ENCODE peak calls at places on chromosomes 7 and 10, in ten cellular contexts. One of them, this sample, is unnamed.

GRCh38 chr10:97868134-97868685 is 18.6 kb downstream of the GOLGA7B start:
- DNase-seq in IMR-90: no peak
- DNase-seq in GM12865: no peak
- DNase-seq in nephron progenitor cell: no peak
- DNase-seq in MCF 10A: no peak
- DNase-seq in glutamatergic neuron: no peak
- DNase-seq in type B pancreatic cell: no peak
- DNase-seq in cardiac muscle cell: no peak
- DNase-seq in fibroblast of the aortic adventitia: no peak
- DNase-seq in neural crest cell: no peak
- DNase-seq in this sample: no peak

GRCh38 chr7:128673571-128673970 is 1.5 kb downstream of the GARIN1A start:
- DNase-seq in IMR-90: no peak
- DNase-seq in GM12865: no peak
- DNase-seq in nephron progenitor cell: no peak
- DNase-seq in MCF 10A: no peak
- DNase-seq in glutamatergic neuron: no peak
- DNase-seq in type B pancreatic cell: no peak
- DNase-seq in cardiac muscle cell: no peak
- DNase-seq in fibroblast of the aortic adventitia: no peak
- DNase-seq in neural crest cell: no peak
- DNase-seq in this sample: no peak

GRCh38 chr7:156464339-156464738 is 176.2 kb upstream of the RNF32 start:
- DNase-seq in IMR-90: no peak
- DNase-seq in GM12865: no peak
- DNase-seq in nephron progenitor cell: no peak
- DNase-seq in MCF 10A: no peak
- DNase-seq in glutamatergic neuron: no peak
- DNase-seq in type B pancreatic cell: no peak
- DNase-seq in cardiac muscle cell: no peak
- DNase-seq in fibroblast of the aortic adventitia: no peak
- DNase-seq in neural crest cell: no peak
- DNase-seq in this sample: no peak

GRCh38 chr10:125482108-125482507 is 200.9 kb downstream of the TEX36 start:
- DNase-seq in IMR-90: no peak
- DNase-seq in GM12865: no peak
- DNase-seq in nephron progenitor cell: no peak
- DNase-seq in MCF 10A: no peak
- DNase-seq in glutamatergic neuron: no peak
- DNase-seq in type B pancreatic cell: no peak
- DNase-seq in cardiac muscle cell: no peak
- DNase-seq in fibroblast of the aortic adventitia: peak
- DNase-seq in neural crest cell: no peak
- DNase-seq in this sample: no peak

GRCh38 chr10:58818889-58819288 is 306.2 kb downstream of the BICC1 start:
- DNase-seq in IMR-90: peak
- DNase-seq in GM12865: no peak
- DNase-seq in nephron progenitor cell: no peak
- DNase-seq in MCF 10A: peak
- DNase-seq in glutamatergic neuron: no peak
- DNase-seq in type B pancreatic cell: no peak
- DNase-seq in cardiac muscle cell: peak
- DNase-seq in fibroblast of the aortic adventitia: peak
- DNase-seq in neural crest cell: no peak
- DNase-seq in this sample: no peak

GRCh38 chr7:90298145-90299038 is 22.7 kb downstream of the FAM237B start:
- DNase-seq in IMR-90: peak
- DNase-seq in GM12865: peak
- DNase-seq in nephron progenitor cell: no peak
- DNase-seq in MCF 10A: peak
- DNase-seq in glutamatergic neuron: no peak
- DNase-seq in type B pancreatic cell: no peak
- DNase-seq in cardiac muscle cell: peak
- DNase-seq in fibroblast of the aortic adventitia: peak
- DNase-seq in neural crest cell: no peak
- DNase-seq in this sample: no peak

GRCh38 chr7:20183086-20183485 is 34.1 kb downstream of the MACC1 start:
- DNase-seq in IMR-90: no peak
- DNase-seq in GM12865: no peak
- DNase-seq in nephron progenitor cell: no peak
- DNase-seq in MCF 10A: no peak
- DNase-seq in glutamatergic neuron: no peak
- DNase-seq in type B pancreatic cell: no peak
- DNase-seq in cardiac muscle cell: peak
- DNase-seq in fibroblast of the aortic adventitia: no peak
- DNase-seq in neural crest cell: no peak
- DNase-seq in this sample: no peak

GRCh38 chr7:109009636-109010035 is 440.0 kb downstream of the DNAJB9 start:
- DNase-seq in IMR-90: no peak
- DNase-seq in GM12865: no peak
- DNase-seq in nephron progenitor cell: no peak
- DNase-seq in MCF 10A: no peak
- DNase-seq in glutamatergic neuron: no peak
- DNase-seq in type B pancreatic cell: no peak
- DNase-seq in cardiac muscle cell: no peak
- DNase-seq in fibroblast of the aortic adventitia: no peak
- DNase-seq in neural crest cell: no peak
- DNase-seq in this sample: no peak

GRCh38 chr7:137774793-137775201 is 72.0 kb downstream of the DGKI start:
- DNase-seq in IMR-90: peak
- DNase-seq in GM12865: peak
- DNase-seq in nephron progenitor cell: no peak
- DNase-seq in MCF 10A: peak
- DNase-seq in glutamatergic neuron: no peak
- DNase-seq in type B pancreatic cell: no peak
- DNase-seq in cardiac muscle cell: no peak
- DNase-seq in fibroblast of the aortic adventitia: peak
- DNase-seq in neural crest cell: no peak
- DNase-seq in this sample: no peak

GRCh38 chr10:62399211-62399610 is 25.0 kb downstream of the ZNF365 start:
- DNase-seq in IMR-90: peak
- DNase-seq in GM12865: no peak
- DNase-seq in nephron progenitor cell: no peak
- DNase-seq in MCF 10A: no peak
- DNase-seq in glutamatergic neuron: no peak
- DNase-seq in type B pancreatic cell: no peak
- DNase-seq in cardiac muscle cell: peak
- DNase-seq in fibroblast of the aortic adventitia: peak
- DNase-seq in neural crest cell: no peak
- DNase-seq in this sample: no peak

GRCh38 chr10:106795619-106796018 is 368.9 kb downstream of the SORCS1 start:
- DNase-seq in IMR-90: no peak
- DNase-seq in GM12865: peak
- DNase-seq in nephron progenitor cell: peak
- DNase-seq in MCF 10A: peak
- DNase-seq in glutamatergic neuron: peak
- DNase-seq in type B pancreatic cell: no peak
- DNase-seq in cardiac muscle cell: peak
- DNase-seq in fibroblast of the aortic adventitia: no peak
- DNase-seq in neural crest cell: peak
- DNase-seq in this sample: no peak

GRCh38 chr10:88651131-88651541 is 13.1 kb upstream of the LIPF start:
- DNase-seq in IMR-90: peak
- DNase-seq in GM12865: no peak
- DNase-seq in nephron progenitor cell: no peak
- DNase-seq in MCF 10A: peak
- DNase-seq in glutamatergic neuron: no peak
- DNase-seq in type B pancreatic cell: no peak
- DNase-seq in cardiac muscle cell: peak
- DNase-seq in fibroblast of the aortic adventitia: peak
- DNase-seq in neural crest cell: no peak
- DNase-seq in this sample: no peak

GRCh38 chr10:89219512-89220218 is 12.5 kb upstream of the CH25H start:
- DNase-seq in IMR-90: no peak
- DNase-seq in GM12865: no peak
- DNase-seq in nephron progenitor cell: no peak
- DNase-seq in MCF 10A: no peak
- DNase-seq in glutamatergic neuron: no peak
- DNase-seq in type B pancreatic cell: no peak
- DNase-seq in cardiac muscle cell: no peak
- DNase-seq in fibroblast of the aortic adventitia: no peak
- DNase-seq in neural crest cell: no peak
- DNase-seq in this sample: no peak

GRCh38 chr10:130010653-130011052 is 46.6 kb upstream of the EBF3 start:
- DNase-seq in IMR-90: no peak
- DNase-seq in GM12865: no peak
- DNase-seq in nephron progenitor cell: no peak
- DNase-seq in MCF 10A: no peak
- DNase-seq in glutamatergic neuron: no peak
- DNase-seq in type B pancreatic cell: no peak
- DNase-seq in cardiac muscle cell: no peak
- DNase-seq in fibroblast of the aortic adventitia: no peak
- DNase-seq in neural crest cell: no peak
- DNase-seq in this sample: no peak

GRCh38 chr10:96512524-96512991 is 1.2 kb downstream of the TLL2 start:
- DNase-seq in IMR-90: peak
- DNase-seq in GM12865: peak
- DNase-seq in nephron progenitor cell: peak
- DNase-seq in MCF 10A: no peak
- DNase-seq in glutamatergic neuron: peak
- DNase-seq in type B pancreatic cell: no peak
- DNase-seq in cardiac muscle cell: peak
- DNase-seq in fibroblast of the aortic adventitia: peak
- DNase-seq in neural crest cell: peak
- DNase-seq in this sample: no peak

GRCh38 chr10:111087331-111087756 is 10.5 kb downstream of the ADRA2A start:
- DNase-seq in IMR-90: no peak
- DNase-seq in GM12865: no peak
- DNase-seq in nephron progenitor cell: no peak
- DNase-seq in MCF 10A: no peak
- DNase-seq in glutamatergic neuron: no peak
- DNase-seq in type B pancreatic cell: peak
- DNase-seq in cardiac muscle cell: no peak
- DNase-seq in fibroblast of the aortic adventitia: no peak
- DNase-seq in neural crest cell: no peak
- DNase-seq in this sample: peak

GRCh38 chr10:100356067-100357017 is 9.3 kb downstream of the SCD start:
- DNase-seq in IMR-90: no peak
- DNase-seq in GM12865: no peak
- DNase-seq in nephron progenitor cell: no peak
- DNase-seq in MCF 10A: no peak
- DNase-seq in glutamatergic neuron: no peak
- DNase-seq in type B pancreatic cell: no peak
- DNase-seq in cardiac muscle cell: no peak
- DNase-seq in fibroblast of the aortic adventitia: no peak
- DNase-seq in neural crest cell: no peak
- DNase-seq in this sample: no peak

DNA sequence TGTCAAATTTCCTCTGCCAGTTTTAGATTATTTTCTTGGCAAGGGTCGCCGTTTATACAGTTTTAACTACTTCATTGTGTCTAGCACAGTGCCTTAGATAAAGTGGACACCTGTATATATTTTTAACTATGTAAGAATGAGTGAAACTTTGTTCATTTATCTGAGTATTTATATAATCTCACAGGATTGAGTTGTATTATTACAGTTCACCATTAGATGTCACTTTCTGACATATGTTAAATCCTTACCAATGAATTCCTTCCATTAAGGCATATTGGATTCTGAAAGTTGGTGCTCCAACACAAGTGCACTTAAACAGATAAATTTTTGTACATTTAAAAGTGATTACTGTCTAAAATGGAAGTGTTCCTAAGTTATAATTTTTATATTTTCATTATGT is 43.0 kb downstream of the ZMYND11 start:
- DNase-seq in IMR-90: peak
- DNase-seq in GM12865: peak
- DNase-seq in nephron progenitor cell: no peak
- DNase-seq in MCF 10A: peak
- DNase-seq in glutamatergic neuron: no peak
- DNase-seq in type B pancreatic cell: no peak
- DNase-seq in cardiac muscle cell: peak
- DNase-seq in fibroblast of the aortic adventitia: peak
- DNase-seq in neural crest cell: no peak
- DNase-seq in this sample: no peak
- TF ChIP-seq CTCF in IMR-90: peak
- TF ChIP-seq CTCF in GM12865: no peak
- TF ChIP-seq CTCF in nephron progenitor cell: peak
- TF ChIP-seq CTCF in MCF 10A: peak
- TF ChIP-seq CTCF in glutamatergic neuron: peak
- TF ChIP-seq CTCF in type B pancreatic cell: peak
- TF ChIP-seq CTCF in cardiac muscle cell: peak
- TF ChIP-seq CTCF in fibroblast of the aortic adventitia: peak
- TF ChIP-seq CTCF in neural crest cell: peak
- TF ChIP-seq CTCF in this sample: peak

GRCh38 chr7:148918058-148918596 is 34.0 kb upstream of the EZH2 start:
- DNase-seq in IMR-90: no peak
- DNase-seq in GM12865: no peak
- DNase-seq in nephron progenitor cell: no peak
- DNase-seq in MCF 10A: no peak
- DNase-seq in glutamatergic neuron: no peak
- DNase-seq in type B pancreatic cell: no peak
- DNase-seq in cardiac muscle cell: no peak
- DNase-seq in fibroblast of the aortic adventitia: no peak
- DNase-seq in neural crest cell: no peak
- DNase-seq in this sample: no peak
- TF ChIP-seq CTCF in IMR-90: no peak
- TF ChIP-seq CTCF in GM12865: no peak
- TF ChIP-seq CTCF in nephron progenitor cell: no peak
- TF ChIP-seq CTCF in MCF 10A: no peak
- TF ChIP-seq CTCF in glutamatergic neuron: no peak
- TF ChIP-seq CTCF in type B pancreatic cell: no peak
- TF ChIP-seq CTCF in cardiac muscle cell: no peak
- TF ChIP-seq CTCF in fibroblast of the aortic adventitia: no peak
- TF ChIP-seq CTCF in neural crest cell: no peak
- TF ChIP-seq CTCF in this sample: no peak

DNA sequence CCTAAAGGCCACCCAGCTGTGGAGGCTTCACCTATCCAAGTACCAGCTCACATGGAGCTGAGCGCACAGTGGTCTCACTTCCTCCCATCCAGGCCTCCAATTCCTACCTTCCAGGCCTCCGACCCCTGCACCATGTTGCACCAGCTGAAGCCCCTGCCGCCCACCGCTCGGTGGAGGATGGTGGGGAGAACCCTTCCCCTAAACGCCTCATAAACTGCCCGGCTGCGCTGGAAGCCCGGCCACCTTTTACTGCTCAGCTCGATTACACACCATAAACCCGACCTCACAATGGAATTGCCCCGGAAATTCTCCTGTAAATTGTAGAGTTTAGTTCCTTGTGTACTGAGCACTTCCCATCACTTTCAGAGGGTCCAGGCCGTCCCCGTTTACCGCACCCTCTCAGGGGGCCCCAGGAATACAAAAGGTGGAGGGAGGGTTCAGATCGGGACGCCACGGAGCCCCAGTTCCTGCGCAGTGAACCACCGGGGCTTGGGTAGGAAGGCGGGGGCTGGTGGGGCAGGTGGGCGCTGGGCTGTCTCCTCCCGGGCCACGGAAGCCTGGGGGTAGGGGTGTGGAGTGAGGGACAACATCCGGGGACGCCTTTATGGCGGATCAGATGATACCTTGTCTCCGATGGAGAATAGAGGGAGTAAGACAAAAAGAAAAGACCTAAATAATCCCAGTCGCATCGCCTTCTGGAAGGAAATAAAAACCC is 1.4 kb upstream of the HOXA7 start:
- DNase-seq in IMR-90: no peak
- DNase-seq in GM12865: no peak
- DNase-seq in nephron progenitor cell: peak
- DNase-seq in MCF 10A: no peak
- DNase-seq in glutamatergic neuron: no peak
- DNase-seq in type B pancreatic cell: no peak
- DNase-seq in cardiac muscle cell: no peak
- DNase-seq in fibroblast of the aortic adventitia: no peak
- DNase-seq in neural crest cell: no peak
- DNase-seq in this sample: no peak
- TF ChIP-seq CTCF in IMR-90: no peak
- TF ChIP-seq CTCF in GM12865: no peak
- TF ChIP-seq CTCF in nephron progenitor cell: no peak
- TF ChIP-seq CTCF in MCF 10A: no peak
- TF ChIP-seq CTCF in glutamatergic neuron: no peak
- TF ChIP-seq CTCF in type B pancreatic cell: no peak
- TF ChIP-seq CTCF in cardiac muscle cell: no peak
- TF ChIP-seq CTCF in fibroblast of the aortic adventitia: no peak
- TF ChIP-seq CTCF in neural crest cell: no peak
- TF ChIP-seq CTCF in this sample: no peak

GRCh38 chr10:93596539-93596938 is 4.5 kb downstream of the RBP4 start:
- DNase-seq in IMR-90: no peak
- DNase-seq in GM12865: no peak
- DNase-seq in nephron progenitor cell: no peak
- DNase-seq in MCF 10A: no peak
- DNase-seq in glutamatergic neuron: no peak
- DNase-seq in type B pancreatic cell: no peak
- DNase-seq in cardiac muscle cell: no peak
- DNase-seq in fibroblast of the aortic adventitia: no peak
- DNase-seq in neural crest cell: no peak
- DNase-seq in this sample: no peak
- TF ChIP-seq CTCF in IMR-90: no peak
- TF ChIP-seq CTCF in GM12865: no peak
- TF ChIP-seq CTCF in nephron progenitor cell: no peak
- TF ChIP-seq CTCF in MCF 10A: no peak
- TF ChIP-seq CTCF in glutamatergic neuron: no peak
- TF ChIP-seq CTCF in type B pancreatic cell: no peak
- TF ChIP-seq CTCF in cardiac muscle cell: no peak
- TF ChIP-seq CTCF in fibroblast of the aortic adventitia: no peak
- TF ChIP-seq CTCF in neural crest cell: no peak
- TF ChIP-seq CTCF in this sample: no peak